ENCODE peak calls at places on chromosomes 13 and 19, in four cellular contexts. One of them, this sample, is unnamed.

GRCh38 chr19:8363803-8364771 is at the start of gene ANGPTL4:
- DNase-seq in A549: peak
- DNase-seq in gastrocnemius medialis: peak
- DNase-seq in right lobe of liver: peak
- DNase-seq in this sample: peak

GRCh38 chr13:99965329-99966000 is 6.1 kb downstream of the ZIC5 start:
- DNase-seq in A549: no peak
- DNase-seq in gastrocnemius medialis: no peak
- DNase-seq in right lobe of liver: no peak
- DNase-seq in this sample: no peak

GRCh38 chr13:42894765-42895181 is 97.3 kb downstream of the EPSTI1 start:
- DNase-seq in right lobe of liver: no peak
- DNase-seq in gastrocnemius medialis: no peak
- DNase-seq in A549: no peak
- DNase-seq in this sample: no peak

GRCh38 chr19:17156296-17156946 is 58.7 kb upstream of the USE1 start:
- DNase-seq in A549: no peak
- DNase-seq in right lobe of liver: no peak
- DNase-seq in gastrocnemius medialis: no peak
- DNase-seq in this sample: no peak

GRCh38 chr19:41377977-41378707 is 1.8 kb downstream of the TMEM91 start:
- DNase-seq in gastrocnemius medialis: no peak
- DNase-seq in right lobe of liver: no peak
- DNase-seq in A549: no peak
- DNase-seq in this sample: peak

GRCh38 chr13:89401209-89401810 is 1730.1 kb downstream of the SLITRK5 start:
- DNase-seq in right lobe of liver: no peak
- DNase-seq in A549: peak
- DNase-seq in gastrocnemius medialis: no peak
- DNase-seq in this sample: no peak

GRCh38 chr13:47420568-47420967 is 523.7 kb upstream of the HTR2A start:
- DNase-seq in A549: no peak
- DNase-seq in right lobe of liver: no peak
- DNase-seq in gastrocnemius medialis: no peak
- DNase-seq in this sample: no peak

GRCh38 chr13:51380269-51380668 is 40.8 kb downstream of the SERPINE3 start:
- DNase-seq in right lobe of liver: no peak
- DNase-seq in gastrocnemius medialis: no peak
- DNase-seq in A549: no peak
- DNase-seq in this sample: no peak

GRCh38 chr13:32113564-32113963 is 82.0 kb downstream of the FRY start:
- DNase-seq in right lobe of liver: no peak
- DNase-seq in A549: no peak
- DNase-seq in gastrocnemius medialis: no peak
- DNase-seq in this sample: no peak

GRCh38 chr13:90615767-90616166 is 731.7 kb upstream of the MIR17HG start:
- DNase-seq in right lobe of liver: no peak
- DNase-seq in A549: no peak
- DNase-seq in gastrocnemius medialis: no peak
- DNase-seq in this sample: no peak

GRCh38 chr19:5680083-5680436 is 256 bp downstream of the MICOS13 start:
- DNase-seq in A549: no peak
- DNase-seq in right lobe of liver: no peak
- DNase-seq in gastrocnemius medialis: no peak
- DNase-seq in this sample: peak
- TF ChIP-seq CTCF in A549: no peak
- TF ChIP-seq CTCF in right lobe of liver: no peak
- TF ChIP-seq CTCF in gastrocnemius medialis: no peak
- TF ChIP-seq CTCF in this sample: no peak

GRCh38 chr13:104593251-104593576 is 1527.0 kb upstream of the SLC10A2 start:
- DNase-seq in right lobe of liver: no peak
- DNase-seq in gastrocnemius medialis: no peak
- DNase-seq in A549: no peak
- DNase-seq in this sample: no peak

GRCh38 chr13:104592545-104593250 is 1526.5 kb upstream of the SLC10A2 start:
- DNase-seq in gastrocnemius medialis: no peak
- DNase-seq in right lobe of liver: no peak
- DNase-seq in A549: no peak
- DNase-seq in this sample: no peak

GRCh38 chr13:104592127-104592526 is 1525.9 kb upstream of the SLC10A2 start:
- DNase-seq in right lobe of liver: no peak
- DNase-seq in gastrocnemius medialis: no peak
- DNase-seq in A549: no peak
- DNase-seq in this sample: no peak

GRCh38 chr13:104593693-104594092 is 1527.5 kb upstream of the SLC10A2 start:
- DNase-seq in gastrocnemius medialis: no peak
- DNase-seq in right lobe of liver: no peak
- DNase-seq in A549: no peak
- DNase-seq in this sample: no peak

GRCh38 chr13:104594801-104595200 is 1528.6 kb upstream of the SLC10A2 start:
- DNase-seq in gastrocnemius medialis: no peak
- DNase-seq in right lobe of liver: no peak
- DNase-seq in A549: no peak
- DNase-seq in this sample: no peak
- TF ChIP-seq CTCF in gastrocnemius medialis: no peak
- TF ChIP-seq CTCF in right lobe of liver: no peak
- TF ChIP-seq CTCF in A549: no peak
- TF ChIP-seq CTCF in this sample: no peak

DNA sequence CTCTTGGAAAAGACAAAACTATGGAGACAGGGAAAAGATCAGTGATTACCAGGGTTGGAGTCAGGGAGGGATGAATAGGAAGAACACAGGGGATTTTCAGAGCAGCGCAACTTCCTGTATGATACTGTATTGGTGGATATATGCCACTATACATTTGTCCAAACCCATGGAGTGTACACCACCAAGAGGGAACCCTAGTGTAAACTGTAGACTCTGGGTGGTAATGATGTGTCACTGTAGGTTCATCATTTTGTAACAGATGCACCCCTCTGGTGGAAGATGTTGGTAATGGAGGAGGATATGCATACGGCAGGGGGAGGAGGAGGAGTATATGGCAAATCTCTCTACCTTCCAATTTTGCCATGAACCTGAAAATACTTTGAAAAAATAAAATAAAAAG is 68.1 kb downstream of the UFM1 start:
- DNase-seq in right lobe of liver: no peak
- DNase-seq in gastrocnemius medialis: no peak
- DNase-seq in A549: peak
- DNase-seq in this sample: no peak
- TF ChIP-seq CTCF in right lobe of liver: peak
- TF ChIP-seq CTCF in gastrocnemius medialis: no peak
- TF ChIP-seq CTCF in A549: no peak
- TF ChIP-seq CTCF in this sample: peak

GRCh38 chr13:97809576-97809975 is 143.9 kb upstream of the IPO5 start:
- DNase-seq in gastrocnemius medialis: no peak
- DNase-seq in right lobe of liver: no peak
- DNase-seq in A549: no peak
- DNase-seq in this sample: no peak

GRCh38 chr13:97810152-97810551 is 143.3 kb upstream of the IPO5 start:
- DNase-seq in A549: peak
- DNase-seq in right lobe of liver: no peak
- DNase-seq in gastrocnemius medialis: no peak
- DNase-seq in this sample: no peak
- TF ChIP-seq CTCF in A549: peak
- TF ChIP-seq CTCF in right lobe of liver: peak
- TF ChIP-seq CTCF in gastrocnemius medialis: no peak
- TF ChIP-seq CTCF in this sample: peak

This sample was measured in glutamatergic neuron.